ENCODE peak calls at places on chromosomes 1 and 21, in nine cellular contexts. A is CD8-positive, alpha-beta memory T cell; U is CD4-positive, CD25-positive, alpha-beta regulatory T cell; Y is psoas muscle; L is spleen; C is mammary epithelial cell; X is OCI-LY7; Z is HFF-Myc; O is bronchial epithelial cell. W is an unnamed sample.

GRCh38 chr21:15688016-15688415 is 41.8 kb upstream of the USP25 start:
- DNase-seq in O (no peak), Y (no peak), L (no peak), A (no peak), C (no peak), Z (no peak), X (no peak), U (no peak), W (no peak)

GRCh38 chr1:63405987-63406386 is 38.6 kb downstream of the ALG6 start:
- DNase-seq in Y (no peak), C (no peak), O (no peak), A (no peak), L (no peak), X (no peak), U (no peak), Z (no peak), W (no peak)

GRCh38 chr1:145918992-145919939 is 749 bp upstream of the PEX11B start:
- DNase-seq in A (no peak), X (no peak), O (peak), Y (peak), L (peak), C (peak), Z (no peak), U (no peak), W (no peak)

GRCh38 chr21:31455506-31455905 is 111.4 kb upstream of the TIAM1 start:
- DNase-seq in X (no peak), L (no peak), Z (no peak), C (no peak), U (no peak), Y (no peak), O (no peak), A (no peak), W (no peak)

GRCh38 chr1:25068829-25069228 is 138.8 kb upstream of the RUNX3 start:
- DNase-seq in U (no peak), Y (no peak), Z (no peak), O (no peak), X (peak), A (no peak), L (peak), C (no peak), W (peak)

GRCh38 chr1:29474274-29474824 is 238.0 kb downstream of the PTPRU start:
- DNase-seq in U (no peak), O (no peak), L (no peak), X (no peak), C (no peak), A (no peak), Y (no peak), Z (no peak), W (no peak)

GRCh38 chr1:24878775-24879742 is 51.0 kb downstream of the RUNX3 start:
- DNase-seq in Z (peak), A (no peak), Y (no peak), C (no peak), O (no peak), X (no peak), L (no peak), U (no peak), W (no peak)

GRCh38 chr1:34398916-34399275 is 222.2 kb downstream of the C1orf94 start:
- DNase-seq in L (no peak), A (no peak), C (no peak), Z (no peak), U (no peak), Y (no peak), O (no peak), X (no peak), W (peak)

GRCh38 chr1:11062965-11063401 is 3.2 kb upstream of the SRM start:
- DNase-seq in X (no peak), Z (no peak), U (no peak), Y (peak), C (peak), A (no peak), L (no peak), O (no peak), W (peak)

GRCh38 chr21:43902441-43902840 is 37.4 kb downstream of the AGPAT3 start:
- DNase-seq in Z (peak), A (no peak), C (no peak), O (no peak), X (no peak), L (no peak), U (no peak), Y (no peak), W (no peak)

GRCh38 chr1:76250317-76250716 is 175.8 kb downstream of the ST6GALNAC3 start:
- DNase-seq in C (no peak), U (no peak), Y (no peak), A (no peak), L (no peak), O (no peak), Z (no peak), X (no peak), W (no peak)

GRCh38 chr1:59020151-59020997 is 236.5 kb upstream of the JUN start:
- DNase-seq in O (peak), C (peak), X (peak), Y (peak), Z (no peak), U (peak), A (peak), L (peak), W (peak)

GRCh38 chr1:117210386-117210785 is 341 bp downstream of the VTCN1 start:
- DNase-seq in Y (no peak), Z (no peak), O (no peak), X (no peak), U (no peak), L (no peak), A (no peak), C (no peak), W (no peak)

GRCh38 chr21:42220138-42220701 is 1.3 kb downstream of the ABCG1 start:
- DNase-seq in O (peak), A (peak), L (peak), Z (no peak), X (peak), Y (peak), C (peak), U (peak), W (peak)
- H3K4me3 ChIP-seq in O (peak), A (peak), L (peak), Z (no peak), X (peak), Y (peak), C (peak), U (peak), W (peak)

DNA sequence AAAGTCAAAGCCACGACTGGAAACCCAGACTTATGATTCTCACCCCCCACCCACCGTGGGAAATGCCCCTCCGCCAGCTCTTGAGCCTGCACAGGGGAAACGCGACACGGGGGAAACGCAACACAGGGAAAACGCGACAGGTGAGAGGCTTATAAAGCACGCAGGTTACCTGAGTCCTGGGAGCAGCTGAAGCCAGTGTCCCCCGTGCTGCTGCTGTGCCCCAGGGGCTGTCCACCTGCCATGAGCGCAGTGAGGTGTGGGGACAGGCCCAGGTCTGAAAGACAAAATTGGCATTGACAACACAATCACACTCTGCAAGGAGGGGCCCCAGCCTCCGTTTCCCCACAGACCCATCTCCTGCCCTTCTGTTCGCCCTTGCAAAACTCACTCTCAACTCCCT is 46.3 kb downstream of the GPR161 start:
- DNase-seq in L (no peak), Z (no peak), Y (no peak), U (no peak), X (no peak), A (no peak), O (no peak), C (no peak), W (no peak)
- H3K4me3 ChIP-seq in L (no peak), Z (no peak), Y (no peak), U (no peak), X (no peak), A (no peak), O (no peak), C (no peak), W (no peak)

DNA sequence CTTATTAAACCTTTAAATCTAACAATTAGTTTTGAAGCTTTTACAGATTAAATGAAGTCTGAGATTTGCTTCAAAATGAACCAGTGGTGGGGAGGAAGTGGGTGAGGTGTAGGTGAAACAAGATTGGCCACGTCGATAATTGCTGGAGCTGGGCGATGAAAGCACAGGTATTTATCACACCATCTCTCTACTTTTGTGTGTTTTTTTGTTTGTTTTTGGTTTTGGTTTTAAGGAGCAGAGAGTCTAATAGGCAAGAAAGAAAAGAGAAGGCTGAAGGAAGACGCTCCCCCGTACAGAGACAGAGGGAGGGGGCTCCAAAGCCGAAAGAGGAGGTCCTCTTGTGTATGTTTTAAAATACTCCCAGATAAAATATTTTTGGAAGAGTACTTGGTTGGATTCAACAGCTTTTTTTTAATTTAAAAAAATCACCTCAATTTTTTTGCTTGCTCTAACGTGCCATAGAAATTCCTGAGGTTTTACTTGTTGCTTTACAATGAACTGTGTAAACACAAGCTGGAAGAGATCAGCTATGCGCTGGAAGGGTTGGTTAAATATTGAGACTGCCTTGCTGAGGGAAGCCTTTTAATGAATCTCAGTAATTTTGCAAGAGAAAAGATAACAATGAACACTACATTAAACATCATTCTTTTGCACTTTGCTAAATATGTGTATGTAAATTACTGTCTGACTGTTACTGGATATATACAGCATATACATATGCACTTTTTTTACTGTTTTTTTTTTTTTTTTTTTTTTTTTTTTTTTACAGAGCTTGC is 6.7 kb upstream of the LGALS8 start:
- DNase-seq in O (peak), Z (no peak), A (peak), U (no peak), L (no peak), X (no peak), Y (no peak), C (peak), W (peak)
- H3K4me3 ChIP-seq in O (no peak), Z (no peak), A (peak), U (peak), L (no peak), X (no peak), Y (no peak), C (peak), W (no peak)

DNA sequence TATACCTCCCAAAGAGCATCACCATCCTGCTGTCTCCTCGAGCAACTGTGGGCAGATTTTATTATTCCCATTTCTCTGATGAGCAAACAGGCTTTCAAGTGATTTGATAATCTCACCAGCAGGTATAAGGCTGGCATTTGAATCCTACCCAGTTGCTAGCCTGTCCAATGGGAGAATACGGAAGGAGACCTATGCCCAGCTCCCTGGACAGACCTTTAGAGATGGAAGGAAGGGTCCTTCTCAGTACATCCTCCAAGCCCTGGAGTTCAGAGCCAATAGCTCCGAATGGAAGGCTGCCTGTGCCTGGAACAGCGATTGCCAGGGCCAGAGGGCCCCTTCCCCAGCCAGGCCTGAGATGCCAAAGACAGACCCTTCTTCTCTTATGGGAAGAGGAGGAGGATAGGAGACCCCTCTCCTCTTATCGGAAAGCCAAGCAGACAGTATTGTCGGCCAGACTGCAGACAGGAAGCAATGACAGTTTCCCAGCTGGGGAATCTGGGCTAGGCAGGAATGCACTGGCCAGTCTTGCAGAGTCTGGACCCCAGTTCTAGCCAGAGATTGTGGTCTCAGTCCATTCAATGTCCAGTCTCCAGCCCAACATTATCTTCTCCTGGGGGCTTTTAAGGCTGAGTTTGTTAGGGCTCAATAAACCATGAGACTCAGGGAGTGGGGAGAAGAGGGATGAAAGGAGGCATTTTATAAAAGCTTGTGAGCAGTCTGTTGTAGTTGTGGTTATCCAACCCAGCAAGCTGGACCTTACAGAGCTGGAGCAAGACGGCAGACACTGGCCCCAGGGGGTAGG is 2.0 kb downstream of the IFFO2 start:
- DNase-seq in Y (no peak), Z (no peak), U (no peak), X (no peak), O (no peak), A (no peak), L (no peak), C (peak), W (no peak)
- H3K4me3 ChIP-seq in Y (peak), Z (peak), U (peak), X (no peak), O (peak), A (peak), L (peak), C (peak), W (no peak)

DNA sequence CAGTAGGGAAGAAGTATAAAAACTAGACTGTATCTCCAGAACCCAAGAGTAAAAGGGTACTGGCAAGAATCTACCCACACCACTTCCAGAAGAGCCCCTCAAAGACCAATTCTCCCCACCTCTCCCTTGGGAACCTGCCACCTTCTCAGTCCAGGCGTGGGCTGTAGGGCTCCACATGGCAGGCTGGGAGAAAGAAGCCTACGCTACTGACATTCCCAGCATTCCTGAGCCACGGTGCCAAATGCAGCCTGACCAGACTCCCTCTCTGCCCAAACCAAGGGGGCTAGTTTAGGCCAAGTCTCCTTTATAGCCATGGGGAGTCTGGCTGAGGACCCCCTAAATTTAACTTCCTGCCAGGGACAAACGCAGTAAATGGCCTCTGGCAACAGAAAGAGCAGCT is 2.0 kb downstream of the UBE2Q1 start:
- DNase-seq in O (no peak), Z (no peak), A (no peak), C (no peak), X (no peak), U (no peak), L (peak), Y (no peak), W (no peak)
- H3K4me3 ChIP-seq in O (peak), Z (peak), A (no peak), C (peak), X (peak), U (peak), L (peak), Y (peak), W (no peak)

GRCh38 chr1:9542425-9542824 is 3.2 kb downstream of the SLC25A33 start:
- DNase-seq in U (no peak), Y (no peak), A (no peak), O (no peak), L (no peak), X (no peak), C (no peak), Z (no peak), W (peak)
- H3K4me3 ChIP-seq in U (no peak), Y (peak), A (no peak), O (no peak), L (no peak), X (no peak), C (no peak), Z (peak), W (no peak)

GRCh38 chr1:50981741-50982140 is 11.7 kb downstream of the CDKN2C start:
- DNase-seq in U (no peak), Z (no peak), A (no peak), C (no peak), Y (no peak), X (no peak), L (no peak), O (no peak), W (no peak)
- H3K4me3 ChIP-seq in U (no peak), Z (no peak), A (no peak), C (no peak), Y (peak), X (no peak), L (no peak), O (no peak), W (no peak)

GRCh38 chr1:66183386-66183785 is 350.6 kb upstream of the SGIP1 start:
- DNase-seq in X (no peak), Y (no peak), U (no peak), L (no peak), C (no peak), A (no peak), Z (no peak), O (no peak), W (no peak)
- H3K4me3 ChIP-seq in X (no peak), Y (no peak), U (peak), L (no peak), C (no peak), A (no peak), Z (no peak), O (no peak), W (no peak)